ENCODE peak calls at places on chromosomes 5 and 9, in nine cellular contexts. U is NCI-H1694 treated with DMSO at 0.1 percent for 48 hours; C is cardiac septum; H is CD8-positive, alpha-beta T cell; F is OCI-M1; G is activated gamma-delta T cell treated with anti-CD3 and anti-CD28 coated beads, Interleukin-2, amount 50 U/mL, for 16 hours; R is A549; V is H9; J is transverse colon. X is an unnamed sample.

GRCh38 chr9:13485068-13485596 is 205.6 kb upstream of the MPDZ start:
- DNase-seq in U (no peak), C (no peak), H (no peak), F (no peak), G (no peak), R (no peak), V (no peak), J (peak; percentile 14), X (no peak)

GRCh38 chr9:100084145-100084478 is 14.7 kb downstream of the ERP44 start:
- DNase-seq in U (no peak), C (no peak), H (no peak), F (peak; percentile 84), G (no peak), R (no peak), V (no peak), J (no peak), X (peak; percentile 44)

GRCh38 chr9:31144614-31145013 is 1239.8 kb upstream of the ACO1 start:
- DNase-seq in U (no peak), C (no peak), H (no peak), F (no peak), G (no peak), R (no peak), V (no peak), J (no peak), X (no peak)

GRCh38 chr9:80518441-80518840 is 946.7 kb downstream of the TLE4 start:
- DNase-seq in U (no peak), C (no peak), H (no peak), F (no peak), G (no peak), R (no peak), V (no peak), J (no peak), X (no peak)

GRCh38 chr5:54757541-54757940 is 227.9 kb downstream of the ESM1 start:
- DNase-seq in U (peak; percentile 77), C (no peak), H (no peak), F (no peak), G (no peak), R (no peak), V (no peak), J (no peak), X (no peak)

GRCh38 chr5:42490836-42491235 is 67.6 kb downstream of the GHR start:
- DNase-seq in U (no peak), C (no peak), H (no peak), F (no peak), G (no peak), R (no peak), V (no peak), J (no peak), X (no peak)

GRCh38 chr5:5078009-5078897 is 61.9 kb upstream of the ADAMTS16 start:
- DNase-seq in U (no peak), C (no peak), H (no peak), F (no peak), G (no peak), R (no peak), V (peak; percentile 59), J (no peak), X (no peak)

GRCh38 chr9:120490888-120491595 is 88.9 kb downstream of the CDK5RAP2 start:
- DNase-seq in U (no peak), C (no peak), H (no peak), F (peak; percentile 13), G (no peak), R (no peak), V (no peak), J (no peak), X (peak; percentile 18)

GRCh38 chr9:343773-344172 is 129.1 kb downstream of the DOCK8 start:
- DNase-seq in U (no peak), C (no peak), H (no peak), F (no peak), G (no peak), R (no peak), V (no peak), J (no peak), X (no peak)

GRCh38 chr9:128123451-128124080 is 4.0 kb downstream of the PTGES2 start:
- DNase-seq in U (no peak), C (no peak), H (no peak), F (no peak), G (no peak), R (no peak), V (no peak), J (no peak), X (no peak)

GRCh38 chr5:179873711-179874110 is 15.1 kb upstream of the MRNIP start:
- DNase-seq in U (no peak), C (no peak), H (no peak), F (no peak), G (no peak), R (no peak), V (no peak), J (no peak), X (peak; percentile 25)

GRCh38 chr9:87479801-87480201 is 17.9 kb upstream of the DAPK1 start:
- DNase-seq in U (no peak), C (no peak), H (no peak), F (peak; percentile 97), G (no peak), R (no peak), V (no peak), J (peak; percentile 34), X (no peak)

GRCh38 chr5:173848986-173849596 is 39.1 kb upstream of the CPEB4 start:
- DNase-seq in U (no peak), C (no peak), H (no peak), F (no peak), G (no peak), R (no peak), V (no peak), J (no peak), X (no peak)

GRCh38 chr5:11801061-11801460 is 103.2 kb downstream of the CTNND2 start:
- DNase-seq in U (no peak), C (no peak), H (no peak), F (no peak), G (no peak), R (no peak), V (no peak), J (no peak), X (no peak)

GRCh38 chr5:140595538-140595937 is 30.9 kb downstream of the SLC35A4 start:
- DNase-seq in U (no peak), C (no peak), H (no peak), F (peak; percentile 85), G (no peak), R (no peak), V (no peak), J (peak; percentile 53), X (no peak)

GRCh38 chr5:103829585-103829984 is 267.0 kb upstream of the NUDT12 start:
- DNase-seq in U (no peak), C (no peak), H (no peak), F (peak; percentile 36), G (no peak), R (no peak), V (no peak), J (no peak), X (no peak)

GRCh38 chr9:20355022-20355421 is 267.3 kb downstream of the MLLT3 start:
- DNase-seq in U (no peak), C (no peak), H (no peak), F (peak; percentile 40), G (no peak), R (no peak), V (no peak), J (no peak), X (no peak)

GRCh38 chr5:161544350-161544765 is 2.2 kb downstream of the GABRB2 start:
- DNase-seq in U (peak; percentile 49), C (no peak), H (no peak), F (peak; percentile 71), G (no peak), R (peak; percentile 35), V (peak; percentile 69), J (peak; percentile 33), X (no peak)

GRCh38 chr5:90792725-90793124 is 234.1 kb downstream of the ADGRV1 start:
- DNase-seq in U (no peak), C (no peak), H (no peak), F (no peak), G (no peak), R (no peak), V (no peak), J (no peak), X (no peak)

X was measured in B cell.